ENCODE peak calls at places on chromosome 3, in six cellular contexts. One of them, this sample, is unnamed.

GRCh38 chr3:12656193-12656592 is 7.7 kb downstream of the RAF1 start:
- DNase-seq in AG04449: no peak
- DNase-seq in lower leg skin: no peak
- DNase-seq in fibroblast of pulmonary artery: no peak
- DNase-seq in stimulated activated CD4-positive, alpha-beta T cell treated with anti-CD3 and anti-CD28 coated beads, Interleukin-12 subunit alpha, Interleukin-12 subunit beta, amount 100 ng/mL, for 4 hours: no peak
- DNase-seq in astrocyte: no peak
- DNase-seq in this sample: no peak

GRCh38 chr3:188241072-188241471 is 87.1 kb downstream of the LPP start:
- DNase-seq in AG04449: no peak
- DNase-seq in lower leg skin: no peak
- DNase-seq in fibroblast of pulmonary artery: peak
- DNase-seq in stimulated activated CD4-positive, alpha-beta T cell treated with anti-CD3 and anti-CD28 coated beads, Interleukin-12 subunit alpha, Interleukin-12 subunit beta, amount 100 ng/mL, for 4 hours: no peak
- DNase-seq in astrocyte: peak
- DNase-seq in this sample: no peak

GRCh38 chr3:61172684-61173083 is 78.6 kb downstream of the FHIT start:
- DNase-seq in AG04449: no peak
- DNase-seq in lower leg skin: no peak
- DNase-seq in fibroblast of pulmonary artery: no peak
- DNase-seq in stimulated activated CD4-positive, alpha-beta T cell treated with anti-CD3 and anti-CD28 coated beads, Interleukin-12 subunit alpha, Interleukin-12 subunit beta, amount 100 ng/mL, for 4 hours: no peak
- DNase-seq in astrocyte: no peak
- DNase-seq in this sample: peak

GRCh38 chr3:42014443-42014945 is 52.6 kb upstream of the ULK4 start:
- DNase-seq in AG04449: no peak
- DNase-seq in lower leg skin: no peak
- DNase-seq in fibroblast of pulmonary artery: peak
- DNase-seq in stimulated activated CD4-positive, alpha-beta T cell treated with anti-CD3 and anti-CD28 coated beads, Interleukin-12 subunit alpha, Interleukin-12 subunit beta, amount 100 ng/mL, for 4 hours: no peak
- DNase-seq in astrocyte: no peak
- DNase-seq in this sample: no peak

GRCh38 chr3:66816110-66816761 is 181.9 kb upstream of the KBTBD8 start:
- DNase-seq in AG04449: peak
- DNase-seq in lower leg skin: no peak
- DNase-seq in fibroblast of pulmonary artery: peak
- DNase-seq in stimulated activated CD4-positive, alpha-beta T cell treated with anti-CD3 and anti-CD28 coated beads, Interleukin-12 subunit alpha, Interleukin-12 subunit beta, amount 100 ng/mL, for 4 hours: no peak
- DNase-seq in astrocyte: peak
- DNase-seq in this sample: peak

GRCh38 chr3:192444791-192445106 is 282.6 kb downstream of the FGF12 start:
- DNase-seq in AG04449: no peak
- DNase-seq in lower leg skin: no peak
- DNase-seq in fibroblast of pulmonary artery: no peak
- DNase-seq in stimulated activated CD4-positive, alpha-beta T cell treated with anti-CD3 and anti-CD28 coated beads, Interleukin-12 subunit alpha, Interleukin-12 subunit beta, amount 100 ng/mL, for 4 hours: no peak
- DNase-seq in astrocyte: no peak
- DNase-seq in this sample: no peak

GRCh38 chr3:133880287-133880686 is 15.4 kb downstream of the RAB6B start:
- DNase-seq in AG04449: no peak
- DNase-seq in lower leg skin: peak
- DNase-seq in fibroblast of pulmonary artery: no peak
- DNase-seq in stimulated activated CD4-positive, alpha-beta T cell treated with anti-CD3 and anti-CD28 coated beads, Interleukin-12 subunit alpha, Interleukin-12 subunit beta, amount 100 ng/mL, for 4 hours: no peak
- DNase-seq in astrocyte: no peak
- DNase-seq in this sample: no peak

GRCh38 chr3:183437060-183437459 is 8.6 kb upstream of the MCF2L2 start:
- DNase-seq in AG04449: no peak
- DNase-seq in lower leg skin: no peak
- DNase-seq in fibroblast of pulmonary artery: no peak
- DNase-seq in stimulated activated CD4-positive, alpha-beta T cell treated with anti-CD3 and anti-CD28 coated beads, Interleukin-12 subunit alpha, Interleukin-12 subunit beta, amount 100 ng/mL, for 4 hours: no peak
- DNase-seq in astrocyte: no peak
- DNase-seq in this sample: no peak

GRCh38 chr3:23495507-23495906 is 292.4 kb downstream of the UBE2E2 start:
- DNase-seq in AG04449: no peak
- DNase-seq in lower leg skin: no peak
- DNase-seq in fibroblast of pulmonary artery: peak
- DNase-seq in stimulated activated CD4-positive, alpha-beta T cell treated with anti-CD3 and anti-CD28 coated beads, Interleukin-12 subunit alpha, Interleukin-12 subunit beta, amount 100 ng/mL, for 4 hours: no peak
- DNase-seq in astrocyte: peak
- DNase-seq in this sample: no peak

GRCh38 chr3:132006605-132007204 is 28.1 kb downstream of the CPNE4 start:
- DNase-seq in AG04449: no peak
- DNase-seq in lower leg skin: no peak
- DNase-seq in fibroblast of pulmonary artery: peak
- DNase-seq in stimulated activated CD4-positive, alpha-beta T cell treated with anti-CD3 and anti-CD28 coated beads, Interleukin-12 subunit alpha, Interleukin-12 subunit beta, amount 100 ng/mL, for 4 hours: no peak
- DNase-seq in astrocyte: no peak
- DNase-seq in this sample: no peak

GRCh38 chr3:138435840-138436239 is 1.4 kb downstream of the ESYT3 start:
- DNase-seq in AG04449: no peak
- DNase-seq in lower leg skin: no peak
- DNase-seq in fibroblast of pulmonary artery: no peak
- DNase-seq in stimulated activated CD4-positive, alpha-beta T cell treated with anti-CD3 and anti-CD28 coated beads, Interleukin-12 subunit alpha, Interleukin-12 subunit beta, amount 100 ng/mL, for 4 hours: no peak
- DNase-seq in astrocyte: no peak
- DNase-seq in this sample: no peak

GRCh38 chr3:71942432-71942831 is 157.5 kb upstream of the PROK2 start:
- DNase-seq in AG04449: no peak
- DNase-seq in lower leg skin: no peak
- DNase-seq in fibroblast of pulmonary artery: no peak
- DNase-seq in stimulated activated CD4-positive, alpha-beta T cell treated with anti-CD3 and anti-CD28 coated beads, Interleukin-12 subunit alpha, Interleukin-12 subunit beta, amount 100 ng/mL, for 4 hours: no peak
- DNase-seq in astrocyte: no peak
- DNase-seq in this sample: no peak

GRCh38 chr3:11452988-11453847 is 181.0 kb downstream of the ATG7 start:
- DNase-seq in AG04449: peak
- DNase-seq in lower leg skin: no peak
- DNase-seq in fibroblast of pulmonary artery: peak
- DNase-seq in stimulated activated CD4-positive, alpha-beta T cell treated with anti-CD3 and anti-CD28 coated beads, Interleukin-12 subunit alpha, Interleukin-12 subunit beta, amount 100 ng/mL, for 4 hours: no peak
- DNase-seq in astrocyte: peak
- DNase-seq in this sample: no peak

GRCh38 chr3:113287818-113288648 is 76.7 kb downstream of the BOC start:
- DNase-seq in AG04449: no peak
- DNase-seq in lower leg skin: no peak
- DNase-seq in fibroblast of pulmonary artery: peak
- DNase-seq in stimulated activated CD4-positive, alpha-beta T cell treated with anti-CD3 and anti-CD28 coated beads, Interleukin-12 subunit alpha, Interleukin-12 subunit beta, amount 100 ng/mL, for 4 hours: peak
- DNase-seq in astrocyte: peak
- DNase-seq in this sample: peak

GRCh38 chr3:17753271-17753992 is 11.0 kb upstream of the TBC1D5 start:
- DNase-seq in AG04449: no peak
- DNase-seq in lower leg skin: no peak
- DNase-seq in fibroblast of pulmonary artery: peak
- DNase-seq in stimulated activated CD4-positive, alpha-beta T cell treated with anti-CD3 and anti-CD28 coated beads, Interleukin-12 subunit alpha, Interleukin-12 subunit beta, amount 100 ng/mL, for 4 hours: no peak
- DNase-seq in astrocyte: peak
- DNase-seq in this sample: no peak

GRCh38 chr3:41653575-41654239 is 308.2 kb downstream of the ULK4 start:
- DNase-seq in AG04449: no peak
- DNase-seq in lower leg skin: no peak
- DNase-seq in fibroblast of pulmonary artery: peak
- DNase-seq in stimulated activated CD4-positive, alpha-beta T cell treated with anti-CD3 and anti-CD28 coated beads, Interleukin-12 subunit alpha, Interleukin-12 subunit beta, amount 100 ng/mL, for 4 hours: no peak
- DNase-seq in astrocyte: no peak
- DNase-seq in this sample: no peak

GRCh38 chr3:143414571-143415253 is 295.1 kb downstream of the CHST2 start:
- DNase-seq in AG04449: no peak
- DNase-seq in lower leg skin: no peak
- DNase-seq in fibroblast of pulmonary artery: no peak
- DNase-seq in stimulated activated CD4-positive, alpha-beta T cell treated with anti-CD3 and anti-CD28 coated beads, Interleukin-12 subunit alpha, Interleukin-12 subunit beta, amount 100 ng/mL, for 4 hours: no peak
- DNase-seq in astrocyte: no peak
- DNase-seq in this sample: no peak

GRCh38 chr3:157695586-157695985 is 192.4 kb upstream of the VEPH1 start:
- DNase-seq in AG04449: no peak
- DNase-seq in lower leg skin: no peak
- DNase-seq in fibroblast of pulmonary artery: no peak
- DNase-seq in stimulated activated CD4-positive, alpha-beta T cell treated with anti-CD3 and anti-CD28 coated beads, Interleukin-12 subunit alpha, Interleukin-12 subunit beta, amount 100 ng/mL, for 4 hours: no peak
- DNase-seq in astrocyte: no peak
- DNase-seq in this sample: no peak

GRCh38 chr3:196736670-196737374 is 2.8 kb upstream of the PAK2 start:
- DNase-seq in AG04449: no peak
- DNase-seq in lower leg skin: no peak
- DNase-seq in fibroblast of pulmonary artery: peak
- DNase-seq in stimulated activated CD4-positive, alpha-beta T cell treated with anti-CD3 and anti-CD28 coated beads, Interleukin-12 subunit alpha, Interleukin-12 subunit beta, amount 100 ng/mL, for 4 hours: no peak
- DNase-seq in astrocyte: no peak
- DNase-seq in this sample: no peak

GRCh38 chr3:178802993-178803693 is 266.9 kb downstream of the KCNMB2 start:
- DNase-seq in AG04449: no peak
- DNase-seq in lower leg skin: no peak
- DNase-seq in fibroblast of pulmonary artery: no peak
- DNase-seq in stimulated activated CD4-positive, alpha-beta T cell treated with anti-CD3 and anti-CD28 coated beads, Interleukin-12 subunit alpha, Interleukin-12 subunit beta, amount 100 ng/mL, for 4 hours: no peak
- DNase-seq in astrocyte: no peak
- DNase-seq in this sample: no peak

This sample was measured in T47D.